ENCODE peak calls at places on chromosomes 7 and 10, in four cellular contexts. O is GM03348, H is pancreas, Q is lower leg skin. W is an unnamed sample.

GRCh38 chr10:100802196-100802595 is 56.8 kb downstream of the PAX2 start:
- DNase-seq in O (no peak), H (no peak), Q (no peak), W (no peak)

GRCh38 chr10:12369982-12370381 is 20.6 kb downstream of the CAMK1D start:
- DNase-seq in O (no peak), H (no peak), Q (no peak), W (no peak)

GRCh38 chr10:69335063-69335587 is 56.8 kb downstream of the HK1 start:
- DNase-seq in O (no peak), H (peak; percentile 35), Q (no peak), W (no peak)

GRCh38 chr10:5094265-5095205 is at the start of gene AKR1C3:
- DNase-seq in O (peak; percentile 54), H (no peak), Q (no peak), W (no peak)

GRCh38 chr7:158684329-158684728 is 20.3 kb downstream of the NCAPG2 start:
- DNase-seq in O (peak; percentile 55), H (no peak), Q (no peak), W (no peak)

GRCh38 chr7:72413290-72413689 is 1.2 kb upstream of the CALN1 start:
- DNase-seq in O (no peak), H (no peak), Q (no peak), W (no peak)

GRCh38 chr10:95233377-95234034 is 39.5 kb downstream of the ACSM6 start:
- DNase-seq in O (no peak), H (no peak), Q (no peak), W (no peak)

GRCh38 chr10:105774881-105775280 is 1133.8 kb downstream of the SORCS3 start:
- DNase-seq in O (no peak), H (no peak), Q (no peak), W (no peak)

W was measured in NCI-H187 treated with DMSO at 0.1 percent for 48 hours.